ENCODE peak calls at places on chromosomes 6 and 20, in seven cellular contexts. Y is IMR-90, D is mammary epithelial cell, Q is GM23248, B is astrocyte, W is mesendoderm, U is endodermal cell. A is an unnamed sample.

GRCh38 chr6:28486533-28486932 is 29.1 kb downstream of the GPX6 start:
- DNase-seq in Y (no peak), D (no peak), W (no peak), U (no peak), B (no peak), Q (no peak), A (no peak)

GRCh38 chr6:69398729-69399128 is 398.1 kb downstream of the LMBRD1 start:
- DNase-seq in Q (no peak), B (peak; percentile 44), Y (no peak), W (no peak), U (no peak), D (no peak), A (no peak)

GRCh38 chr6:10668126-10668917 is 26.1 kb downstream of the C6orf52 start:
- DNase-seq in Y (no peak), W (no peak), U (no peak), Q (no peak), D (no peak), B (no peak), A (no peak)

GRCh38 chr6:50602191-50602810 is 111.0 kb upstream of the TFAP2D start:
- DNase-seq in B (peak; percentile 0), Q (peak; percentile 41), U (no peak), Y (peak; percentile 21), D (peak; percentile 11), W (peak; percentile 46), A (peak; percentile 77)

GRCh38 chr6:144394209-144394608 is 109.1 kb downstream of the UTRN start:
- DNase-seq in D (no peak), Q (no peak), U (no peak), Y (no peak), B (no peak), W (no peak), A (no peak)

GRCh38 chr6:33877982-33878381 is 74.2 kb upstream of the MLN start:
- DNase-seq in D (no peak), W (no peak), B (no peak), Y (no peak), U (no peak), Q (no peak), A (no peak)

GRCh38 chr20:40980106-40980827 is 48.4 kb upstream of the TOP1 start:
- DNase-seq in Q (no peak), U (no peak), B (no peak), D (no peak), W (no peak), Y (no peak), A (peak; percentile 40)

GRCh38 chr20:46583411-46584214 is 33.2 kb upstream of the OCSTAMP start:
- DNase-seq in U (peak; percentile 96), W (peak; percentile 95), B (no peak), Y (no peak), D (no peak), Q (no peak), A (no peak)

GRCh38 chr6:73144516-73144915 is 80.8 kb downstream of the KHDC1L start:
- DNase-seq in Y (peak; percentile 13), D (no peak), W (no peak), Q (no peak), B (no peak), U (no peak), A (no peak)

GRCh38 chr20:561437-562231 is 18.0 kb upstream of the CSNK2A1 start:
- DNase-seq in B (peak; percentile 32), Y (peak; percentile 63), U (peak; percentile 93), W (peak; percentile 88), D (peak; percentile 50), Q (peak; percentile 77), A (peak; percentile 84)

GRCh38 chr6:148624025-148624424 is 122.8 kb upstream of the UST start:
- DNase-seq in W (no peak), U (no peak), B (no peak), Q (peak; percentile 46), Y (no peak), D (no peak), A (no peak)

DNA sequence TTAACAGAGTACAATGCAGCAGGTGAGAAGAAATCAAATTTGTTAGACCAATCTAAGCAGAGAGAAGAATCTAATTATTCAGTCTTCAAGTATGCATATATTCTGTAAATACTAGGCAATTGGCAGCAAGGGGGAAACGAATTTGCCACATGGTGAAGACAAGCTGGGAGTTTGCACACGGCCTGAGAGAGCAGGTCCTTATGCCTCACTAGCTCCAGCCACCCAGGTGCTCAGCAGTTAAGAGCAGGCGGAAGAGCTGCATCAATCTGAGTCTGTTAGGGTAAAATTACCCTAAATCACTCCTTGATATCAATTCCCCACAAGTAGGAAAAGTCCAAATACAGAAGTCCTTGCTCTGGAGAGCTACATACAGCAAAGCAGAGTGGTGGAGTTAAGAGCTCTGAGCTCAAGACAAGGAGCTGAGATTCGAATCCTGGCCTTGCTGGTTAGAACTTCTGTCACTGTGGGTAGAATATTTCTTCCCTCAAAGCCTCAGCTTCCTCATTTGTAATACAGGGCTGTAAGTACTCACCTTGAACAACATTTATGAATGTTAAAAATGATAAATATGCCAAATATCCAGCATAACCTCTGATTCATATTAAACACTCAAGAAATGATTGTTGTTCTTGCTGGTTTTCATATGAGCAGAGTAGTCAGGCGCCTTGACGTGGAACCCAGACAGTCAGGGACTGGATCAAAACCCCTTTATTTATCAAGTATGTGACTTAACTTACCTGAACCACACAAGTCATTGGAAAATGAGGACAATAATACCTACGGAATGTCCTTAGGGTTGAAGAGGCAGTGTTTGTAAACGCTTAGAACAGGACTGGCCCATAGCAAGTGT is 444.2 kb downstream of the CDH26 start:
- DNase-seq in W (no peak), U (no peak), B (no peak), D (no peak), Q (no peak), Y (no peak), A (no peak)
- H3K4me3 ChIP-seq in W (no peak overlapping the region), U (no peak overlapping the region), B (no peak overlapping the region), D (no peak overlapping the region), Q (no peak overlapping the region), Y (no peak overlapping the region), A (no peak overlapping the region)

GRCh38 chr20:57263767-57264150 is 2.7 kb downstream of the BMP7 start:
- DNase-seq in Q (no peak), Y (no peak), W (no peak), U (no peak), B (no peak), D (no peak), A (no peak)
- H3K9ac ChIP-seq in Q (no peak overlapping the region), Y (no peak overlapping the region), W (no peak overlapping the region), U (no peak overlapping the region), B (no peak overlapping the region), D (no peak overlapping the region), A (no peak overlapping the region)

DNA sequence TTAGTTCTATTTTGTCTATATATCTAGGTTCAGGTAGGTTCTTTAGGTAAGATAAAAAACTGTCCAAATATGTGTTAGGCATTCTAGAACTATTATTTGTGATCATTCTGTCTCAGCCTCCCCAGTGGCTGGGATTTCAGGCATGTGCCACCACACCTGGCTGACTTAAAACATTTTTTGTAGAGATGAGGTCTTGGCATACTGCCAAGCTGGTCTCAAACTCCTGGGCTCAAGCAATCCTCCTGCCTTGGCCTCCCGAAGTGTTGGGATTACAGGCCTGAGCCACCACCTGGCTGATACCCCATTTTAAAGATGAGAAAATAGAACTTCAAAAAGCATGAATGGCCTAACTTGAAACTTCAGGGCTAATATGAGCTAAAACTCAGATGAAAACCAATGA is 33.9 kb downstream of the LHFPL5 start:
- DNase-seq in B (no peak), W (no peak), Y (no peak), Q (no peak), U (no peak), D (no peak), A (no peak)
- H3K4me3 ChIP-seq in B (no peak overlapping the region), W (no peak overlapping the region), Y (no peak overlapping the region), Q (no peak overlapping the region), U (no peak overlapping the region), D (no peak overlapping the region), A (no peak overlapping the region)

DNA sequence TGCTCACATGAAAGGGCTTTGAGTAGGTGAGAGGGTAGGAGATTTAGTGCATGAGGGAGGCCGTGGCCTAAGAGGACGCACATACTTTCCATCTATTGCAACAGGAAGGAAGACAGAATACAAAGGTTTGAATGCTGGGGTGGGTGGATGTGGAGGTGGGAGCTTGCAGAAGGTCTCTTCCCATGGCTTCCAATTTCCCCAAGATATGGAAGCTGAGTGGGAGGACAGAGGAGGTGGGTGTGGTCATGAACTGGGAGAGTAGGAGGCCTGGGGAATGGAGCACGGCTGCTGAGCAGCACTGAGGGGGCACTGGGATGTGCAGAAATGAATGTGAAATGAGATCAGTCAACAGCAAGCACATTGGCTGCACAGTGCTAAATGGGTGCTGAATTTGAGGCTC is 70.3 kb downstream of the SCML4 start:
- DNase-seq in Y (no peak), Q (no peak), U (no peak), B (no peak), W (no peak), D (no peak), A (no peak)
- H3K9ac ChIP-seq in Y (no peak overlapping the region), Q (no peak overlapping the region), U (no peak overlapping the region), B (no peak overlapping the region), W (no peak overlapping the region), D (no peak overlapping the region), A (no peak overlapping the region)

GRCh38 chr6:169452869-169453186 is 199.2 kb upstream of the THBS2 start:
- DNase-seq in W (no peak), B (no peak), Y (peak; percentile 19), D (no peak), Q (no peak), U (no peak), A (no peak)
- H3K4me3 ChIP-seq in W (no peak overlapping the region), B (no peak overlapping the region), Y (no peak overlapping the region), D (no peak overlapping the region), Q (peak overlapping the region; percentile 62), U (no peak overlapping the region), A (no peak overlapping the region)

A was measured in Karpas-422.